ENCODE peak calls at places on chromosomes 5 and 9, in seven cellular contexts. U, X, Y, B, C, K and I are unnamed samples.

GRCh38 chr9:82549174-82549821 is 513.6 kb downstream of the RASEF start:
- DNase-seq in B (no peak), K (no peak), X (no peak), U (no peak), C (peak), Y (no peak), I (no peak)

GRCh38 chr9:121906074-121906520 is 187.0 kb downstream of the TTLL11 start:
- DNase-seq in C (no peak), B (no peak), Y (no peak), X (no peak), U (no peak), K (no peak), I (no peak)

GRCh38 chr5:79069488-79070001 is at the start of the genes BHMT2 and DMGDH:
- DNase-seq in Y (no peak), C (peak), X (no peak), U (no peak), B (no peak), K (peak), I (no peak)

GRCh38 chr9:35490155-35490909 is 421 bp downstream of the RUSC2 start:
- DNase-seq in K (peak), B (no peak), Y (peak), U (no peak), C (peak), X (peak), I (no peak)

GRCh38 chr9:19154135-19154612 is 26.9 kb upstream of the PLIN2 start:
- DNase-seq in K (peak), B (no peak), Y (no peak), C (peak), X (no peak), U (no peak), I (no peak)

GRCh38 chr9:37290881-37291485 is 131.5 kb upstream of the GRHPR start:
- DNase-seq in B (no peak), U (no peak), K (no peak), Y (no peak), X (no peak), C (no peak), I (no peak)

GRCh38 chr5:80097516-80097915 is 62.4 kb downstream of the THBS4 start:
- DNase-seq in U (no peak), K (no peak), X (no peak), C (peak), B (no peak), Y (no peak), I (no peak)

GRCh38 chr9:618478-618877 is 223.0 kb upstream of the DMRT1 start:
- DNase-seq in C (no peak), B (no peak), K (no peak), Y (no peak), U (no peak), X (no peak), I (no peak)

GRCh38 chr5:148387325-148387724 is 3.6 kb downstream of the FBXO38 start:
- DNase-seq in C (no peak), X (no peak), U (no peak), B (no peak), K (no peak), Y (no peak), I (no peak)

GRCh38 chr5:73365301-73365853 is 83.2 kb downstream of the FOXD1 start:
- DNase-seq in C (no peak), X (no peak), K (no peak), U (no peak), Y (no peak), B (no peak), I (no peak)

GRCh38 chr5:160508780-160509361 is 87.2 kb downstream of the PTTG1 start:
- DNase-seq in K (no peak), B (peak), U (peak), C (peak), Y (peak), X (peak), I (peak)

GRCh38 chr5:170843870-170844269 is 17.9 kb upstream of the RANBP17 start:
- DNase-seq in X (no peak), K (no peak), B (no peak), U (no peak), Y (no peak), C (no peak), I (no peak)

GRCh38 chr5:72410896-72411295 is 90.7 kb downstream of the PTCD2 start:
- DNase-seq in Y (no peak), U (no peak), C (no peak), B (no peak), X (no peak), K (no peak), I (no peak)

GRCh38 chr9:114078021-114078780 is at the start of gene AMBP:
- DNase-seq in K (no peak), X (no peak), Y (no peak), B (no peak), C (no peak), U (no peak), I (no peak)

GRCh38 chr5:150399158-150400019 is 13.3 kb downstream of the CD74 start:
- DNase-seq in X (no peak), U (no peak), B (no peak), C (no peak), Y (no peak), K (peak), I (no peak)